ENCODE peak calls at places on chromosomes 12 and 14, in six cellular contexts. J, K, I, D, A and R are unnamed samples.

GRCh38 chr12:115820661-115821060 is 456.8 kb downstream of the MED13L start:
- DNase-seq in J (no peak), K (no peak), I (no peak), D (no peak), A (no peak), R (no peak)

GRCh38 chr12:109186993-109187653 is 70.7 kb downstream of the ACACB start:
- DNase-seq in J (no peak), K (no peak), I (no peak), D (no peak), A (no peak), R (no peak)

GRCh38 chr14:76109087-76109880 is 42.4 kb upstream of the GPATCH2L start:
- DNase-seq in J (peak), K (no peak), I (no peak), D (no peak), A (no peak), R (no peak)

GRCh38 chr12:67515679-67516363 is 132.7 kb upstream of the DYRK2 start:
- DNase-seq in J (no peak), K (no peak), I (no peak), D (no peak), A (peak), R (no peak)

GRCh38 chr12:122130150-122130549 is 43.9 kb downstream of the IL31 start:
- DNase-seq in J (peak), K (no peak), I (no peak), D (peak), A (peak), R (peak)

GRCh38 chr12:51911788-51912711 is 4.7 kb downstream of the ACVRL1 start:
- DNase-seq in J (no peak), K (peak), I (no peak), D (no peak), A (no peak), R (no peak)

GRCh38 chr14:79166171-79166570 is 996.0 kb downstream of the NRXN3 start:
- DNase-seq in J (no peak), K (peak), I (no peak), D (no peak), A (no peak), R (no peak)

GRCh38 chr14:34012978-34013713 is 62.3 kb upstream of the EGLN3 start:
- DNase-seq in J (no peak), K (no peak), I (no peak), D (no peak), A (no peak), R (no peak)

GRCh38 chr14:69088523-69089445 is 64.1 kb downstream of the DCAF5 start:
- DNase-seq in J (peak), K (peak), I (no peak), D (no peak), A (peak), R (peak)

GRCh38 chr12:90987101-90987500 is 17.7 kb downstream of the EPYC start:
- DNase-seq in J (peak), K (no peak), I (no peak), D (no peak), A (peak), R (peak)

GRCh38 chr14:63901434-63902085 is 48.8 kb downstream of the SYNE2 start:
- DNase-seq in J (peak), K (peak), I (no peak), D (no peak), A (peak), R (no peak)

GRCh38 chr12:88516811-88517210 is 63.5 kb downstream of the KITLG start:
- DNase-seq in J (no peak), K (no peak), I (no peak), D (no peak), A (no peak), R (no peak)

GRCh38 chr12:102912258-102912657 is 4.8 kb downstream of the PAH start:
- DNase-seq in J (no peak), K (no peak), I (no peak), D (no peak), A (no peak), R (no peak)

GRCh38 chr12:102913453-102914226 is 3.4 kb downstream of the PAH start:
- DNase-seq in J (no peak), K (no peak), I (no peak), D (no peak), A (no peak), R (no peak)

GRCh38 chr12:102910792-102911191 is 6.3 kb downstream of the PAH start:
- DNase-seq in J (no peak), K (no peak), I (no peak), D (no peak), A (no peak), R (no peak)

GRCh38 chr12:102910137-102910536 is 6.9 kb downstream of the PAH start:
- DNase-seq in J (no peak), K (no peak), I (no peak), D (no peak), A (no peak), R (no peak)

GRCh38 chr12:102911320-102911719 is 5.7 kb downstream of the PAH start:
- DNase-seq in J (no peak), K (no peak), I (no peak), D (no peak), A (no peak), R (no peak)
- H3K4me3 ChIP-seq in J (no peak), K (no peak), I (no peak), D (no peak), A (no peak), R (no peak)

DNA sequence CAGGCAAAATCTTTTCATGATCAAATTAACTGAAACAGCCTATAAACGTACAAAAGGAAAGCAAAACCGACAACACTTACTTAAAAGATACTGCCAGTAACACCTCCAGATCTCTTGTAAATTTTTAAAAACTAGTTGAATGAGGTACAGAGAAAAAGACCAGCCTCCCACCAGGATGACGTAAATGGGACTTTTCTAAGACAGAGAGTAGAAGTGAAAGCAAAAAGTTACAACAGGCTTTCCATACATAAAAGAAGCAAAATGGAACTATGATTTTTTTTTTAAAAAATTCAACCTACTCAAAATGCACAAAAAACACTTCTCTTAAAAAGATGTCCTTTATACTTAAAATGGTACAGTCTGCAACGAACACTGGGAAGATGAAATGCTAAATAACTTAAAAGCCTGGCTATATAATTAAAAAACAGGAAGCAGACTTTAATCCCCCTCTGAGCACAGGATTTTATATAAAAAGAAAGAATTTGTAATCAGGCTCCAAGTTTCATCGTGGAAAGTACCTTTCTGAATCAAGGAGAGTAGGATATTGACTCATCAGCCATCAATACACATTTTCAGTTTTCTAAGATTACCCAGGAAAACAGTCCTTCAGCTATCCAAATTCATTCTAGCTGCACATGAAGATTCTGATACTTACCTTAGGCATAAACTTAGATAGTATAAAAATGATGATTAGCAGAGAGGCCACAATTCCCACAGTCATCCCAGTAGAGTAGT is 14.2 kb upstream of the MYO1A start:
- DNase-seq in J (no peak), K (no peak), I (peak), D (no peak), A (no peak), R (no peak)
- H3K4me3 ChIP-seq in J (no peak), K (no peak), I (peak), D (no peak), A (no peak), R (no peak)

GRCh38 chr14:43789458-43789857 is 717.6 kb downstream of the FSCB start:
- DNase-seq in J (no peak), K (no peak), I (no peak), D (no peak), A (no peak), R (no peak)

GRCh38 chr14:43790681-43791080 is 716.4 kb downstream of the FSCB start:
- DNase-seq in J (no peak), K (no peak), I (no peak), D (no peak), A (no peak), R (no peak)

GRCh38 chr14:43786066-43786762 is 720.9 kb downstream of the FSCB start:
- DNase-seq in J (no peak), K (no peak), I (no peak), D (no peak), A (no peak), R (no peak)
- H3K4me3 ChIP-seq in J (no peak), K (no peak), I (no peak), D (no peak), A (no peak), R (no peak)

GRCh38 chr14:104220225-104221070 is 82.1 kb downstream of the KIF26A start:
- DNase-seq in J (no peak), K (no peak), I (no peak), D (peak), A (no peak), R (no peak)

GRCh38 chr14:104219731-104220224 is 81.4 kb downstream of the KIF26A start:
- DNase-seq in J (no peak), K (no peak), I (no peak), D (peak), A (no peak), R (no peak)

GRCh38 chr14:104221636-104222375 is 83.4 kb downstream of the KIF26A start:
- DNase-seq in J (no peak), K (no peak), I (no peak), D (peak), A (no peak), R (no peak)

GRCh38 chr14:104222396-104223036 is 84.1 kb downstream of the KIF26A start:
- DNase-seq in J (no peak), K (no peak), I (no peak), D (peak), A (no peak), R (no peak)

DNA sequence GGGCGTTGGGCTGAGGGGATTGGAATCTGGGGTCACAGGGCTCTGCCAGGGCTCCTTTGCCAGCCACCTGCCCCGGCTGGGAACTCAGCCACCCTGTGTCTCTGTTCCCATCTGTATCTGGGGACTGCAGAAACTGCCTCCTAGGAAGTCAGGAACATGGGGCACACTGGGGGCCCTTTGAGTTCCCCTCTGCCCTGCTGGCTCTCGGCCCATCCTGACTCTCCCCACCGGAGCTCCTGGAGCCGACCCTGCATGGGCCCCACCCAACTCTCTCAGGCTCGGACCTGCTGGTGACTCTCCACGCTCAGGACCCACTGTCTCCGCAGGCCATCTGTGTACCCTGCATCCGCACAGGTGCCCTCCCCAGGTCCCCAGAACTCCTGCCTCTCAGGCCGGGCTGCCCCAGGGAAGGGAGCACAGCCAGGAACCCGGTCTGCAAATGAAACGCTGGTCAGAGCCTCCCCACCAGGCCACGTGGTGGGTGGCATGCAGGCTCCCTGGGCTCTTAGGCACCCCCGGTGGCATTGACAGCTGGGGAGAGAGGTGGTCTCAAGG is 82.8 kb downstream of the KIF26A start:
- DNase-seq in J (no peak), K (no peak), I (no peak), D (peak), A (no peak), R (no peak)
- H3K4me3 ChIP-seq in J (no peak), K (no peak), I (no peak), D (no peak), A (no peak), R (no peak)

GRCh38 chr12:53788892-53789291 is 37.1 kb upstream of the CISTR start:
- DNase-seq in J (no peak), K (no peak), I (no peak), D (no peak), A (no peak), R (no peak)
- H3K4me3 ChIP-seq in J (no peak), K (no peak), I (no peak), D (no peak), A (no peak), R (no peak)

DNA sequence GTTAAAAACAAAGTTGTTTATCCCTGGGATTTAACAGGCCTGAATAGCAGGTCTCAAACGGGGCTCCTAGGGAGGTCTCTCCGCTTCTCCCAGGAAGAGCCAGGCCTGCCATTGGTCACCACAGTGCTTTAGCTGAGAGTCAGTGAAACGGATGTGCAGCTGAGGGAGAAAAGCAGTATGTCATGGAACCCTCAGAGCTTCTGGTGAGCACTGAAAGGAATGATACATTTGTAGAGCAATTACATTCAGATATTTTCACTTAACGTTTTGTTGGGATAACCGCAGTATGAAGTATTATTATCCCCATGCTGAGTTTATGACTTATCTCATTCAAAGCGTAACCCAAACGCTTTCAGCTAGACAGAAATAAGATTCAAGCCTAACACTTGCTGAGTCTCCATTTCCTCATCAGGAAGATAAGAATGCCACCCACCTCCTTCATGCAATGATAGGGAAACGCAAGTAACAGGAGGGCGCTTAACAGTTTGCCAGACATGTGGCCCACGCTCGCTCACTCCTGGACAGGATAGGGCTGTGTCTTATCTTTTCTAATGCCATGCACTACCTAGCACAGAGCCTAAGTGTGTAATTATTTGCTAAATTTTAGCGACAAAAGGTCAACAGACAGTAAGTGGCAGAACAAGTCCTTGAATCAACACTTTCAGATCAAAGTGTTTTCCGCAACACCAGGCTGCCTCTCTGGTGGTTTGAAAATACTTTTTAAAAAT is 28.2 kb downstream of the DAD1 start:
- DNase-seq in J (no peak), K (no peak), I (no peak), D (no peak), A (peak), R (no peak)
- H3K4me3 ChIP-seq in J (no peak), K (no peak), I (peak), D (no peak), A (no peak), R (no peak)

GRCh38 chr12:125169451-125169850 is 104.2 kb downstream of the AACS start:
- DNase-seq in J (no peak), K (no peak), I (no peak), D (no peak), A (no peak), R (no peak)

GRCh38 chr12:125169870-125170269 is 104.6 kb downstream of the AACS start:
- DNase-seq in J (no peak), K (no peak), I (no peak), D (no peak), A (no peak), R (no peak)

GRCh38 chr12:125167658-125168057 is 102.4 kb downstream of the AACS start:
- DNase-seq in J (no peak), K (no peak), I (no peak), D (no peak), A (no peak), R (no peak)

GRCh38 chr12:125172231-125172850 is 107.1 kb downstream of the AACS start:
- DNase-seq in J (no peak), K (no peak), I (no peak), D (no peak), A (no peak), R (no peak)

GRCh38 chr12:125171267-125171666 is 106.0 kb downstream of the AACS start:
- DNase-seq in J (no peak), K (no peak), I (no peak), D (no peak), A (no peak), R (no peak)
- H3K4me3 ChIP-seq in J (no peak), K (no peak), I (no peak), D (no peak), A (no peak), R (no peak)

DNA sequence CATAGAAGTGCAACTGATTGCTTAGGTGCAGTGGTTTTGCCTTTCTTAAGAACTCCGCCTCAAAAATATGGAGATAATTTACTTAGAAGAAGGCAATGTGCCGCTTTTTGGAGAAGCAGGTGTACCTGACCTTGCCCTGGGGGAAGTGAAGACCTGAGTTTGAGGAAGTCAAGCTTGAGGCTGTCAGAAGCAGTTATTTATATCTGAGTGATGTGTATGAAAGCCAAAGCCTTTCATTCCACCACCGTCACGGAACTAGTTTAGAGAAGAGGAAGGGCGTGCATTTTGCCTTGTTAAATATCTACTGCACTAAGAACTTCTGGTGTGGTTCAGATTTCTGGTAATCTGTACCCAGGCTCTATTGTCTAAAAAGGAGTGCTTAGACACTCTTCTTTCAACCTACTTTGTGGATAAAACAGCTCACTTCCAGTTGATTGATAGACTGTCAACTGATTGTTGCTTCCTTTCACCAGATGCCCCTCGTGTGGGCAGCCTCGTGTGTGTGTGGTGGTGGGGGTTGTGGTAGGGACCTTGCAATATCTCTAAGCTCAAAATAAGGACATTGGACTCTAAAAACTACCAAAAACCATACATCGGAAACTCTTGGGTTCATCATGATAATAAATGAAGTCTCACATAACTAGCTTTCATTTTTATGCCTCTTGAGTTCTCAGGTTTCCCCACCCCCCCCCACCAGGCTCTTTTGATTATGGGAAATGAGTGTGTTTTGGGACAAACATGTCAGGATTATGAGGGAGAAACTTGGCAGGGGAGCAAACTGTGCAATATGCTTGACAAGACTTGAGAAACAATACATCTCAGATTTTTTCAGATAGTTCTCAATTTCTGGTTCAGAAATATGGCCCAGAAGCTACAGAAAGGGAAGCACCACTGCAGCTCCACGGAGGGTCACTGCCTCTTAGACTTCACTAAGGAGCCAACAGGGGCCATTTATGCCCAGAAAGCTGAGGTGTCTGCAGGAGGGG is 78.6 kb downstream of the ARF6 start:
- DNase-seq in J (peak), K (peak), I (peak), D (no peak), A (peak), R (no peak)
- H3K4me3 ChIP-seq in J (no peak), K (no peak), I (peak), D (no peak), A (no peak), R (no peak)

GRCh38 chr12:13197526-13198141 is 1.1 kb downstream of the EMP1 start:
- DNase-seq in J (peak), K (peak), I (no peak), D (peak), A (no peak), R (no peak)
- H3K4me3 ChIP-seq in J (peak), K (peak), I (no peak), D (peak), A (peak), R (peak)

GRCh38 chr14:61501714-61502458 is 180.5 kb downstream of the PRKCH start:
- DNase-seq in J (no peak), K (no peak), I (no peak), D (no peak), A (no peak), R (no peak)

GRCh38 chr14:61498303-61498702 is 176.9 kb downstream of the PRKCH start:
- DNase-seq in J (peak), K (peak), I (no peak), D (no peak), A (peak), R (peak)

GRCh38 chr14:61495809-61496208 is 174.4 kb downstream of the PRKCH start:
- DNase-seq in J (no peak), K (no peak), I (no peak), D (no peak), A (no peak), R (no peak)

GRCh38 chr14:61500046-61500445 is 178.7 kb downstream of the PRKCH start:
- DNase-seq in J (no peak), K (no peak), I (no peak), D (no peak), A (no peak), R (no peak)

GRCh38 chr14:61498811-61499210 is 177.4 kb downstream of the PRKCH start:
- DNase-seq in J (peak), K (peak), I (no peak), D (no peak), A (peak), R (no peak)
- H3K4me3 ChIP-seq in J (no peak), K (no peak), I (no peak), D (no peak), A (no peak), R (no peak)